ENCODE peak calls at places on chromosome 5, in nine cellular contexts. T, R, P, N, A, V, S, J and K are unnamed samples.

GRCh38 chr5:57441557-57441956 is 41.1 kb downstream of the ACTBL2 start:
- DNase-seq in T (peak), R (peak), P (peak), N (no peak), A (no peak), V (no peak), S (peak), J (no peak), K (no peak)

GRCh38 chr5:95986937-95987520 is 25.4 kb upstream of the ELL2 start:
- DNase-seq in T (no peak), R (no peak), P (no peak), N (no peak), A (no peak), V (no peak), S (no peak), J (peak), K (no peak)

GRCh38 chr5:79759436-79759835 is 69.8 kb downstream of the CMYA5 start:
- DNase-seq in T (peak), R (peak), P (no peak), N (no peak), A (no peak), V (no peak), S (no peak), J (no peak), K (no peak)

GRCh38 chr5:151086905-151087360 is 6.1 kb upstream of the TNIP1 start:
- DNase-seq in T (no peak), R (no peak), P (no peak), N (peak), A (no peak), V (peak), S (no peak), J (no peak), K (no peak)

GRCh38 chr5:147169399-147169798 is 65.4 kb upstream of the STK32A start:
- DNase-seq in T (no peak), R (peak), P (no peak), N (no peak), A (no peak), V (no peak), S (no peak), J (no peak), K (no peak)

GRCh38 chr5:34655354-34655991 is 655 bp upstream of the RAI14 start:
- DNase-seq in T (peak), R (peak), P (no peak), N (no peak), A (peak), V (peak), S (peak), J (peak), K (no peak)

GRCh38 chr5:103148213-103148612 is 28.1 kb downstream of the PPIP5K2 start:
- DNase-seq in T (no peak), R (no peak), P (no peak), N (no peak), A (no peak), V (no peak), S (no peak), J (no peak), K (no peak)

GRCh38 chr5:73812962-73813588 is 187.1 kb downstream of the ARHGEF28 start:
- DNase-seq in T (no peak), R (no peak), P (no peak), N (no peak), A (no peak), V (no peak), S (no peak), J (no peak), K (no peak)

GRCh38 chr5:88143693-88144218 is 124.9 kb downstream of the TMEM161B start:
- DNase-seq in T (no peak), R (no peak), P (no peak), N (no peak), A (no peak), V (no peak), S (no peak), J (no peak), K (no peak)

GRCh38 chr5:122137702-122138101 is 8.4 kb downstream of the ZNF474 start:
- DNase-seq in T (no peak), R (no peak), P (no peak), N (no peak), A (no peak), V (peak), S (no peak), J (no peak), K (no peak)

GRCh38 chr5:133947431-133947841 is 21.0 kb downstream of the C5orf15 start:
- DNase-seq in T (no peak), R (peak), P (no peak), N (no peak), A (no peak), V (no peak), S (no peak), J (no peak), K (no peak)

GRCh38 chr5:80129146-80129545 is 94.0 kb downstream of the THBS4 start:
- DNase-seq in T (no peak), R (no peak), P (no peak), N (no peak), A (no peak), V (no peak), S (no peak), J (no peak), K (no peak)

GRCh38 chr5:66960373-66961137 is 236.0 kb downstream of the CD180 start:
- DNase-seq in T (peak), R (peak), P (no peak), N (no peak), A (no peak), V (no peak), S (peak), J (peak), K (no peak)

GRCh38 chr5:160899735-160900134 is 47.7 kb upstream of the ATP10B start:
- DNase-seq in T (no peak), R (no peak), P (no peak), N (no peak), A (no peak), V (no peak), S (no peak), J (no peak), K (no peak)

GRCh38 chr5:109709225-109709624 is 19.5 kb downstream of the MAN2A1 start:
- DNase-seq in T (no peak), R (no peak), P (no peak), N (no peak), A (no peak), V (no peak), S (no peak), J (no peak), K (no peak)

GRCh38 chr5:100430268-100430900 is 104.8 kb upstream of the FAM174A start:
- DNase-seq in T (peak), R (peak), P (no peak), N (peak), A (peak), V (peak), S (peak), J (peak), K (peak)

GRCh38 chr5:140000332-140000731 is 42.8 kb downstream of the NRG2 start:
- DNase-seq in T (no peak), R (no peak), P (no peak), N (no peak), A (no peak), V (no peak), S (no peak), J (peak), K (no peak)

GRCh38 chr5:147168578-147169327 is 66.1 kb upstream of the STK32A start:
- DNase-seq in T (no peak), R (peak), P (no peak), N (no peak), A (no peak), V (no peak), S (no peak), J (no peak), K (no peak)

GRCh38 chr5:174045470-174046025 is at the start of gene NSG2:
- DNase-seq in T (peak), R (peak), P (peak), N (no peak), A (peak), V (peak), S (peak), J (peak), K (peak)

GRCh38 chr5:180803181-180804128 is 849 bp upstream of the MGAT1 start:
- DNase-seq in T (no peak), R (peak), P (no peak), N (peak), A (peak), V (peak), S (no peak), J (peak), K (no peak)

GRCh38 chr5:2532809-2533208 is 218.7 kb downstream of the IRX2 start:
- DNase-seq in T (no peak), R (no peak), P (no peak), N (no peak), A (no peak), V (no peak), S (no peak), J (no peak), K (no peak)

GRCh38 chr5:157502143-157502647 is 42.2 kb downstream of the NIPAL4 start:
- DNase-seq in T (no peak), R (no peak), P (no peak), N (no peak), A (peak), V (no peak), S (no peak), J (no peak), K (no peak)

GRCh38 chr5:81554647-81555046 is 160.7 kb upstream of the ACOT12 start:
- DNase-seq in T (no peak), R (no peak), P (no peak), N (no peak), A (no peak), V (no peak), S (peak), J (no peak), K (no peak)

GRCh38 chr5:52956915-52957747 is 32.0 kb upstream of the ITGA2 start:
- DNase-seq in T (no peak), R (peak), P (no peak), N (no peak), A (no peak), V (no peak), S (no peak), J (no peak), K (no peak)

GRCh38 chr5:34452170-34452828 is 203.8 kb upstream of the RAI14 start:
- DNase-seq in T (peak), R (peak), P (no peak), N (no peak), A (no peak), V (no peak), S (no peak), J (peak), K (no peak)

GRCh38 chr5:138874771-138875628 is at the start of gene LRRTM2:
- DNase-seq in T (peak), R (peak), P (peak), N (no peak), A (no peak), V (no peak), S (no peak), J (no peak), K (no peak)

GRCh38 chr5:52778784-52779183 is 8.9 kb upstream of the ITGA1 start:
- DNase-seq in T (no peak), R (no peak), P (no peak), N (no peak), A (no peak), V (no peak), S (no peak), J (no peak), K (no peak)

GRCh38 chr5:129110742-129111141 is 16.2 kb downstream of the ISOC1 start:
- DNase-seq in T (no peak), R (peak), P (no peak), N (no peak), A (no peak), V (no peak), S (no peak), J (no peak), K (no peak)

GRCh38 chr5:154709368-154710305 is 45.5 kb upstream of the LARP1 start:
- DNase-seq in T (no peak), R (peak), P (no peak), N (no peak), A (no peak), V (no peak), S (no peak), J (no peak), K (no peak)

GRCh38 chr5:94746731-94747124 is 128.3 kb downstream of the SLF1 start:
- DNase-seq in T (no peak), R (no peak), P (no peak), N (no peak), A (peak), V (no peak), S (no peak), J (peak), K (no peak)

GRCh38 chr5:139017624-139018023 is 142.5 kb upstream of the LRRTM2 start:
- DNase-seq in T (no peak), R (no peak), P (no peak), N (no peak), A (no peak), V (no peak), S (no peak), J (peak), K (no peak)

GRCh38 chr5:177387405-177387804 is 3.2 kb downstream of the SLC34A1 start:
- DNase-seq in T (no peak), R (no peak), P (no peak), N (no peak), A (no peak), V (no peak), S (no peak), J (no peak), K (no peak)

GRCh38 chr5:65742565-65743231 is 20.7 kb downstream of the NLN start:
- DNase-seq in T (peak), R (peak), P (peak), N (no peak), A (peak), V (peak), S (no peak), J (peak), K (no peak)

GRCh38 chr5:116671211-116671736 is 96.7 kb upstream of the SEMA6A start:
- DNase-seq in T (no peak), R (no peak), P (no peak), N (no peak), A (no peak), V (no peak), S (no peak), J (no peak), K (no peak)

GRCh38 chr5:35920890-35921289 is 17.5 kb downstream of the CAPSL start:
- DNase-seq in T (no peak), R (no peak), P (no peak), N (no peak), A (no peak), V (no peak), S (no peak), J (peak), K (no peak)

GRCh38 chr5:139677404-139678282 is 29.5 kb downstream of the CXXC5 start:
- DNase-seq in T (no peak), R (peak), P (no peak), N (no peak), A (no peak), V (no peak), S (no peak), J (peak), K (no peak)

GRCh38 chr5:172417983-172418630 is 36.2 kb downstream of the SH3PXD2B start:
- DNase-seq in T (peak), R (peak), P (peak), N (no peak), A (no peak), V (no peak), S (no peak), J (no peak), K (no peak)

GRCh38 chr5:55308254-55308836 is 556 bp downstream of the MTREX start:
- DNase-seq in T (peak), R (peak), P (no peak), N (peak), A (peak), V (peak), S (no peak), J (no peak), K (no peak)